ENCODE peak calls at places on chromosomes 1 and 21, in six cellular contexts. U is sigmoid colon, B is transverse colon, G is astrocyte of the spinal cord, Q is fibroblast of the aortic adventitia, D is tibial artery. M is an unnamed sample.

GRCh38 chr1:42934541-42935312 is 23.9 kb downstream of the SLC2A1 start:
- DNase-seq in U (peak; percentile 55), B (peak; percentile 14), G (no peak), Q (no peak), D (peak; percentile 58), M (no peak)

GRCh38 chr1:157994704-157995540 is 1.5 kb downstream of the KIRREL1 start:
- DNase-seq in U (peak; percentile 82), B (peak; percentile 20), G (peak; percentile 32), Q (peak; percentile 51), D (peak; percentile 83), M (peak; percentile 77)

GRCh38 chr21:31733521-31734149 is 1.7 kb upstream of the SCAF4 start:
- DNase-seq in U (no peak), B (no peak), G (no peak), Q (no peak), D (no peak), M (peak; percentile 62)

GRCh38 chr1:201714542-201715276 is 114.2 kb upstream of the IPO9 start:
- DNase-seq in U (peak; percentile 97), B (peak; percentile 74), G (peak; percentile 99), Q (peak; percentile 99), D (peak; percentile 97), M (peak; percentile 99)

GRCh38 chr1:236009857-236010256 is 55.0 kb downstream of the NID1 start:
- DNase-seq in U (no peak), B (no peak), G (peak; percentile 91), Q (peak; percentile 88), D (no peak), M (peak; percentile 93)

GRCh38 chr1:145978477-145978859 is 14.0 kb downstream of the POLR3GL start:
- DNase-seq in U (no peak), B (no peak), G (no peak), Q (no peak), D (no peak), M (no peak)

GRCh38 chr1:31617917-31618746 is 643 bp downstream of the HCRTR1 start:
- DNase-seq in U (no peak), B (peak; percentile 38), G (peak; percentile 28), Q (peak; percentile 22), D (no peak), M (peak; percentile 70)

GRCh38 chr1:21622466-21623315 is 46.5 kb downstream of the RAP1GAP start:
- DNase-seq in U (no peak), B (peak; percentile 71), G (no peak), Q (no peak), D (no peak), M (peak; percentile 19)

GRCh38 chr1:182847105-182847504 is 8.0 kb downstream of the DHX9 start:
- DNase-seq in U (no peak), B (no peak), G (no peak), Q (no peak), D (no peak), M (no peak)

GRCh38 chr21:27192286-27192685 is 225.4 kb upstream of the ADAMTS5 start:
- DNase-seq in U (no peak), B (no peak), G (no peak), Q (no peak), D (no peak), M (peak; percentile 32)

GRCh38 chr1:230124187-230125128 is 57.4 kb downstream of the GALNT2 start:
- DNase-seq in U (no peak), B (no peak), G (peak; percentile 56), Q (no peak), D (no peak), M (no peak)

GRCh38 chr1:15492572-15492971 is 16.7 kb downstream of the CELA2B start:
- DNase-seq in U (no peak), B (no peak), G (no peak), Q (no peak), D (no peak), M (no peak)

GRCh38 chr1:1600861-1601563 is 1.1 kb upstream of the FNDC10 start:
- DNase-seq in U (no peak), B (no peak), G (no peak), Q (no peak), D (peak; percentile 62), M (no peak)

GRCh38 chr1:43206721-43207228 is 34.6 kb downstream of the CFAP57 start:
- DNase-seq in U (no peak), B (no peak), G (peak; percentile 89), Q (peak; percentile 97), D (no peak), M (peak; percentile 98)

GRCh38 chr1:77664923-77665516 is 17.4 kb downstream of the ZZZ3 start:
- DNase-seq in U (no peak), B (no peak), G (no peak), Q (no peak), D (no peak), M (no peak)

GRCh38 chr1:155974208-155975165 is 3.9 kb downstream of the ARHGEF2 start:
- DNase-seq in U (no peak), B (no peak), G (no peak), Q (no peak), D (no peak), M (no peak)
- H3K4me3 ChIP-seq in U (peak overlapping the region; percentile 69), B (peak overlapping the region; percentile 70), G (peak overlapping the region; percentile 93), Q (peak overlapping the region; percentile 97), D (peak overlapping the region; percentile 89), M (peak overlapping the region; percentile 77)

GRCh38 chr1:90723561-90724108 is 6.5 kb upstream of the BARHL2 start:
- DNase-seq in U (no peak), B (no peak), G (no peak), Q (no peak), D (no peak), M (no peak)
- TF ChIP-seq CTCF in U (no peak), B (no peak), G (no peak), Q (no peak), D (no peak), M (no peak)

GRCh38 chr1:199002670-199003069 is 363.8 kb downstream of the PTPRC start:
- DNase-seq in U (no peak), B (no peak), G (peak; percentile 44), Q (peak; percentile 21), D (no peak), M (no peak)
- H3K4me3 ChIP-seq in U (no peak overlapping the region), B (no peak overlapping the region), G (no peak overlapping the region), Q (no peak overlapping the region), D (no peak overlapping the region), M (no peak overlapping the region)

DNA sequence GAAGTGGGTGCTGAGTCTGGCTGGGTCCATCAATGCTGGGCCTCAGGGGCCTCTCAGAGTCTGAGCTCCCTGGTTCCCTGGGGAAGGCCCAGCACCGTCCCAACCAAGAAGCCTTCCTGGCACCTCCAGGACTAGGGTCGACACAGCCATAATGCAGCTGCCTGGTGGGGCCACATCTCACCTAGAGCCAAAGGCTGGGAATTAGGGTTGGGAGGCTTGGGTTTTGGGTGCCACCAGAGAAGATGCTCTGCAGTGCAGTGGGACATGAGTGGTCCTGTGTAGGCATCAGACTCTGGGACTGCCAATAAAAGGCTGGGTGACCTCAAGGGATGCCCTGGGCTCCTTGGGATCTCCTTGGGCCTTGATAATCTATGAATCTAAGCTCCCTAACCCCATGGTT is 2.5 kb downstream of the MYBPH start:
- DNase-seq in U (no peak), B (no peak), G (no peak), Q (no peak), D (peak; percentile 46), M (no peak)
- TF ChIP-seq CTCF in U (no peak), B (no peak), G (no peak), Q (no peak), D (no peak), M (no peak)

DNA sequence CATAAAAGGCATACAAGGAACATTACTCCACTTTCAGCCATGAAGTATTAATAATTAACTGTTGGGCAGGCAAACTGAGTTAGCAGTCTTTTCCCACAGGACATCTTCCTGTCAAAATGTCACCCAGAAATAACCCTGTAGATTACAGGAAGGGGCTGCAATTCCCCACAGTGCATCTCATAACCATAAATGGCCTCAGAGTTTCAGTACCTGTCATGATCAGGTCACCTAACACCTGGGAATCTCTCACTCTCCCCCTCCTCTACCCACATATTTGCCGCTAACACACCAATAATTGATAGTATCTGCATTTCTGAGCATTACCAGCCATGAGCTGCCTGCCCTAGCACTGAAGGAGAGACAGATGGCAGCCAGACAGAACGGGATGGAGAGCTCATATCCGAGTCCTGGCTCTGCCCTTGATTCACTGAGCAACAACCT is 474.9 kb downstream of the SMYD3 start:
- DNase-seq in U (no peak), B (no peak), G (no peak), Q (no peak), D (no peak), M (peak; percentile 19)
- H3K4me3 ChIP-seq in U (no peak overlapping the region), B (no peak overlapping the region), G (no peak overlapping the region), Q (no peak overlapping the region), D (no peak overlapping the region), M (no peak overlapping the region)

DNA sequence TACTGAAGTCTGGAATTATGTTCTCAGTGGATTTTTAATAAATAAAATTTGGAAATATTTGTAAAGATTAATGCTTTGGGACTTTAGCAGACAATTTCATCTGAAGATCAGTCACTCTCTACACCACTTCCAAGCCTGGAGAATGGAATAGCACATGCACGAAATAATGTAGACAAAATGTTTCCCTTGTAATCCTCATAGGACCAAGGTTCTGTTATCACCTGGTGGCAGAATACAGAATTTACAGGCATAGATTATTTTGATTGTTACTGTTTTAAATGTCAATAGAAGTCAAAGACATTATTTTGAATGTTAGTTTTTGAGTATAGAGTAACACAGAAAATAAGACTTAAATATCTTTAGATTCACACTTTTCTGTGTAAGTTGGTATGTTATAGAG is 9.1 kb upstream of the ELAVL4 start:
- DNase-seq in U (no peak), B (no peak), G (no peak), Q (no peak), D (no peak), M (no peak)
- TF ChIP-seq CTCF in U (no peak), B (no peak), G (no peak), Q (no peak), D (no peak), M (no peak)

GRCh38 chr1:53238197-53239155 is at the start of gene MAGOH:
- DNase-seq in U (peak; percentile 97), B (peak; percentile 96), G (peak; percentile 96), Q (peak; percentile 97), D (peak; percentile 94), M (peak; percentile 93)
- H3K4me3 ChIP-seq in U (peak within 1 kb of the TSS; percentile 87), B (peak within 1 kb of the TSS; percentile 82), G (peak within 1 kb of the TSS; percentile 98), Q (peak within 1 kb of the TSS; percentile 100), D (peak within 1 kb of the TSS; percentile 98), M (peak within 1 kb of the TSS; percentile 64)

GRCh38 chr1:38958967-38959366 is 17.3 kb upstream of the RHBDL2 start:
- DNase-seq in U (no peak), B (no peak), G (peak; percentile 23), Q (peak; percentile 40), D (no peak), M (peak; percentile 10)

GRCh38 chr1:38962113-38962512 is 20.5 kb upstream of the RHBDL2 start:
- DNase-seq in U (no peak), B (no peak), G (peak; percentile 50), Q (peak; percentile 60), D (no peak), M (peak; percentile 67)

GRCh38 chr1:38962560-38962959 is 20.9 kb upstream of the RHBDL2 start:
- DNase-seq in U (no peak), B (no peak), G (no peak), Q (peak; percentile 40), D (no peak), M (peak; percentile 81)

GRCh38 chr1:38964140-38964548 is 22.5 kb upstream of the RHBDL2 start:
- DNase-seq in U (no peak), B (no peak), G (no peak), Q (no peak), D (no peak), M (no peak)
- TF ChIP-seq CTCF in U (no peak), B (no peak), G (no peak), Q (no peak), D (no peak), M (no peak)

GRCh38 chr1:214289574-214290272 is 8.8 kb downstream of the SMYD2 start:
- DNase-seq in U (no peak), B (no peak), G (no peak), Q (no peak), D (no peak), M (no peak)
- H3K4me3 ChIP-seq in U (no peak overlapping the region), B (no peak overlapping the region), G (no peak overlapping the region), Q (no peak overlapping the region), D (no peak overlapping the region), M (no peak overlapping the region)

M was measured in foreskin fibroblast.